ENCODE peak calls at places on chromosomes 6 and 20, in ten cellular contexts. W is AG04449, N is brain microvascular endothelial cell, R is fibroblast of villous mesenchyme, I is IMR-90, Y is right lobe of liver, K is cardiac fibroblast, E is dorsolateral prefrontal cortex, X is H1, M is suprapubic skin. T is an unnamed sample.

GRCh38 chr6:36098253-36098919 is 31.9 kb upstream of the MAPK13 start:
- DNase-seq in E (no peak), R (no peak), X (no peak), K (no peak), I (no peak), M (no peak), Y (no peak), N (no peak), W (no peak), T (no peak)

GRCh38 chr6:33277663-33278391 is 904 bp downstream of the B3GALT4 start:
- DNase-seq in K (no peak), N (no peak), R (no peak), M (no peak), X (peak; percentile 65), W (no peak), Y (no peak), E (no peak), I (no peak), T (no peak)

GRCh38 chr6:29951882-29952281 is 9.6 kb downstream of the HLA-A start:
- DNase-seq in N (no peak), Y (no peak), E (no peak), R (no peak), W (no peak), X (no peak), K (no peak), I (no peak), M (no peak), T (no peak)

GRCh38 chr6:24357336-24358218 is at the start of gene DCDC2:
- DNase-seq in X (peak; percentile 50), Y (peak; percentile 54), N (no peak), W (no peak), E (peak; percentile 16), R (peak; percentile 7), M (peak; percentile 81), I (no peak), K (peak; percentile 11), T (no peak)

GRCh38 chr6:136250686-136251008 is 536 bp upstream of the MTFR2 start:
- DNase-seq in Y (no peak), R (no peak), X (no peak), I (no peak), W (no peak), E (no peak), N (no peak), K (no peak), M (no peak), T (no peak)

GRCh38 chr20:1327241-1327653 is 1.7 kb downstream of the SDCBP2 start:
- DNase-seq in E (peak; percentile 86), I (peak; percentile 79), X (peak; percentile 27), M (peak; percentile 77), N (peak; percentile 64), K (peak; percentile 85), Y (peak; percentile 42), R (peak; percentile 90), W (no peak), T (no peak)

GRCh38 chr6:130513770-130514169 is 148.0 kb downstream of the TMEM200A start:
- DNase-seq in R (peak; percentile 78), W (peak; percentile 41), K (peak; percentile 32), N (peak; percentile 56), Y (no peak), X (no peak), I (peak; percentile 65), E (no peak), M (no peak), T (peak; percentile 37)

GRCh38 chr20:20373046-20373706 is 5.3 kb downstream of the INSM1 start:
- DNase-seq in N (no peak), E (peak; percentile 48), Y (no peak), K (peak; percentile 34), R (peak; percentile 11), M (no peak), X (no peak), I (peak; percentile 26), W (peak; percentile 24), T (peak; percentile 15)

GRCh38 chr6:110877154-110877564 is 2.6 kb downstream of the AMD1 start:
- DNase-seq in N (no peak), K (peak; percentile 13), I (peak; percentile 32), X (no peak), R (peak; percentile 41), Y (no peak), M (no peak), E (no peak), W (no peak), T (no peak)

GRCh38 chr6:110876170-110876773 is 1.7 kb downstream of the AMD1 start:
- DNase-seq in Y (peak; percentile 93), M (peak; percentile 91), N (peak; percentile 88), I (peak; percentile 90), W (peak; percentile 47), X (peak; percentile 80), E (peak; percentile 88), K (peak; percentile 92), R (peak; percentile 97), T (peak; percentile 67)

GRCh38 chr6:110875548-110876169 is 1.1 kb downstream of the AMD1 start:
- DNase-seq in I (no peak), X (peak; percentile 63), R (peak; percentile 30), W (no peak), M (peak; percentile 84), N (no peak), K (no peak), Y (no peak), E (peak; percentile 25), T (no peak)

GRCh38 chr6:110874880-110875547 is 429 bp downstream of the AMD1 start:
- DNase-seq in R (no peak), E (no peak), N (no peak), I (no peak), X (no peak), K (peak; percentile 23), M (no peak), W (no peak), Y (peak; percentile 72), T (no peak)

GRCh38 chr6:110873981-110874879 is at the start of gene AMD1:
- DNase-seq in W (peak; percentile 84), M (peak; percentile 98), Y (peak; percentile 98), X (peak; percentile 93), K (peak; percentile 98), R (peak; percentile 98), E (peak; percentile 99), N (peak; percentile 97), I (peak; percentile 98), T (peak; percentile 93)
- TF ChIP-seq CTCF in W (no peak), M (no peak), Y (no peak), X (no peak), K (no peak), R (no peak), E (no peak), N (no peak), I (no peak), T (no peak)

DNA sequence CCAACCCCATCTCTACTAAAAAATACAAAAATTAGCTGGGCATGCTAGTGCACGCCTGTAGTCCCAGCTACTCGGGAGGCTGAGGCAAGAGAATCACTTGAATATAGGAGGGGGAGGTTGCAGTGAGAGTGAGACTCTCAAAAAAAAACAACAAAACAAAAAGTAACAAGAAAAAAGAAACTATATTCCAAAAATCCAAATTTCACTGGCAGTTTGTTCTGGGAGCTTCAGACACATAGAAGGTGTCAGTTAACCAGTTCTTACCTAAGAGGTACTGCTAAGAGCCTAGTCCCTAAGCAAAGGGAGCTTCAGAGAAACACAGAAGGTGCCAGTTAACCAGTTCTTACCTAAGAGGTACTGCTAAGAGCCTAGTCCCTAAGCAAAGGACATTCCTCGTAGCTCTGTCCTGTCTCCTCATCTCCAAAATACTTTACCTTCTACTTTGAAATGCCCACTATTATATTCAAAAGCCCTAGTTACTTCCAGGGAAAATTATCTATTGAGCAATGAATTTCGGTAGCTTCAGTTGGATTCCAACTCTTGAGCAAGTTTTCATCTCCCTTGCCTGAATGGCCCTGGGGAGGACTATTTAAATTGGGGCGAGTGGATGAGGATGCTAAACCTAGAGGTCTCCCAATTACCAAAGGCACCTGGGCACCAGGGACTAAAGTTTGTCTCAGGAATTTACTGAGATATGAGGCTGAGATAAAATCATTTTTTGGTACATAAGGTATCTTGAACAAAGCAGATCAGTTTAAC is 41.0 kb downstream of the HFE start:
- DNase-seq in N (no peak), M (no peak), X (no peak), E (no peak), W (no peak), I (no peak), Y (no peak), R (no peak), K (no peak), T (no peak)
- H3K4me3 ChIP-seq in N (no peak overlapping the region), M (no peak overlapping the region), X (no peak overlapping the region), E (peak overlapping the region; percentile 82), W (no peak overlapping the region), I (no peak overlapping the region), Y (peak overlapping the region; percentile 91), R (peak overlapping the region; percentile 27), K (no peak overlapping the region), T (no peak overlapping the region)

GRCh38 chr6:90268178-90268577 is 28.5 kb downstream of the BACH2 start:
- DNase-seq in X (no peak), I (no peak), R (no peak), N (no peak), W (no peak), E (no peak), M (no peak), K (no peak), Y (no peak), T (no peak)

GRCh38 chr6:90266845-90267621 is 29.6 kb downstream of the BACH2 start:
- DNase-seq in M (no peak), E (no peak), R (no peak), N (no peak), X (no peak), Y (no peak), I (no peak), K (no peak), W (no peak), T (no peak)

GRCh38 chr6:90271831-90272230 is 24.8 kb downstream of the BACH2 start:
- DNase-seq in N (no peak), Y (no peak), W (no peak), M (no peak), K (no peak), R (no peak), X (no peak), E (no peak), I (no peak), T (no peak)

GRCh38 chr6:90273863-90274262 is 22.8 kb downstream of the BACH2 start:
- DNase-seq in N (no peak), W (no peak), K (no peak), R (no peak), Y (no peak), E (no peak), M (no peak), X (no peak), I (no peak), T (no peak)

GRCh38 chr6:90269334-90269733 is 27.3 kb downstream of the BACH2 start:
- DNase-seq in W (no peak), X (no peak), E (no peak), R (no peak), I (no peak), M (no peak), Y (no peak), K (no peak), N (no peak), T (no peak)
- TF ChIP-seq CTCF in W (no peak), X (no peak), E (no peak), R (no peak), I (no peak), M (no peak), Y (no peak), K (no peak), N (no peak), T (no peak)

GRCh38 chr6:160141001-160141726 is 19.5 kb downstream of the SLC22A1 start:
- DNase-seq in X (no peak), I (peak; percentile 84), K (peak; percentile 81), M (no peak), N (peak; percentile 71), Y (no peak), W (peak; percentile 46), R (peak; percentile 39), E (no peak), T (peak; percentile 31)
- H3K4me3 ChIP-seq in X (no peak overlapping the region), I (no peak overlapping the region), K (no peak overlapping the region), M (no peak overlapping the region), N (no peak overlapping the region), Y (no peak overlapping the region), W (no peak overlapping the region), R (no peak overlapping the region), E (no peak overlapping the region), T (no peak overlapping the region)

T was measured in HFF-Myc.